ENCODE peak calls at places on chromosome X, in six cellular contexts. F is stomach, A is fibroblast of lung, C is body of pancreas, X is kidney epithelial cell, L is thoracic aorta. E is an unnamed sample.

GRCh38 chrX:49901068-49901467 is 21.3 kb upstream of the CLCN5 start:
- DNase-seq in F (no peak), A (no peak), C (no peak), X (no peak), L (no peak), E (no peak)

GRCh38 chrX:108601276-108601675 is 135.1 kb downstream of the IRS4 start:
- DNase-seq in F (no peak), A (no peak), C (no peak), X (no peak), L (no peak), E (no peak)

GRCh38 chrX:15529165-15529564 is 28.6 kb downstream of the BMX start:
- DNase-seq in F (no peak), A (no peak), C (no peak), X (no peak), L (no peak), E (no peak)

GRCh38 chrX:115642895-115643530 is 82.0 kb downstream of the PLS3 start:
- DNase-seq in F (peak; percentile 36), A (peak; percentile 77), C (peak; percentile 50), X (no peak), L (no peak), E (peak; percentile 66)

GRCh38 chrX:20653070-20653469 is 386.4 kb upstream of the RPS6KA3 start:
- DNase-seq in F (no peak), A (no peak), C (no peak), X (peak; percentile 31), L (no peak), E (no peak)

GRCh38 chrX:108126661-108127060 is 35.1 kb downstream of the ATG4A start:
- DNase-seq in F (no peak), A (peak; percentile 6), C (no peak), X (no peak), L (no peak), E (no peak)

GRCh38 chrX:72554448-72555140 is 18.0 kb downstream of the HDAC8 start:
- DNase-seq in F (no peak), A (no peak), C (no peak), X (no peak), L (no peak), E (peak; percentile 29)

GRCh38 chrX:66150188-66150587 is 13.9 kb upstream of the HEPH start:
- DNase-seq in F (no peak), A (no peak), C (no peak), X (no peak), L (no peak), E (no peak)

GRCh38 chrX:134544614-134545255 is 84.8 kb downstream of the HPRT1 start:
- DNase-seq in F (peak; percentile 44), A (no peak), C (peak; percentile 3), X (no peak), L (no peak), E (no peak)

GRCh38 chrX:134806707-134807038 is 148.4 kb upstream of the PLAC1 start:
- DNase-seq in F (no peak), A (no peak), C (no peak), X (no peak), L (no peak), E (no peak)

GRCh38 chrX:134715930-134716619 is 57.8 kb upstream of the PLAC1 start:
- DNase-seq in F (no peak), A (no peak), C (peak; percentile 44), X (no peak), L (no peak), E (no peak)

GRCh38 chrX:24396930-24397277 is 36.5 kb downstream of the SUPT20HL1 start:
- DNase-seq in F (no peak), A (no peak), C (no peak), X (no peak), L (no peak), E (no peak)

GRCh38 chrX:24396236-24396929 is 35.9 kb downstream of the SUPT20HL1 start:
- DNase-seq in F (no peak), A (peak; percentile 39), C (peak; percentile 37), X (peak; percentile 31), L (no peak), E (peak; percentile 27)

GRCh38 chrX:24398766-24399165 is 38.3 kb downstream of the SUPT20HL1 start:
- DNase-seq in F (no peak), A (no peak), C (no peak), X (no peak), L (no peak), E (no peak)

GRCh38 chrX:24392709-24393108 is 32.3 kb downstream of the SUPT20HL1 start:
- DNase-seq in F (no peak), A (peak; percentile 2), C (no peak), X (no peak), L (no peak), E (no peak)

DNA sequence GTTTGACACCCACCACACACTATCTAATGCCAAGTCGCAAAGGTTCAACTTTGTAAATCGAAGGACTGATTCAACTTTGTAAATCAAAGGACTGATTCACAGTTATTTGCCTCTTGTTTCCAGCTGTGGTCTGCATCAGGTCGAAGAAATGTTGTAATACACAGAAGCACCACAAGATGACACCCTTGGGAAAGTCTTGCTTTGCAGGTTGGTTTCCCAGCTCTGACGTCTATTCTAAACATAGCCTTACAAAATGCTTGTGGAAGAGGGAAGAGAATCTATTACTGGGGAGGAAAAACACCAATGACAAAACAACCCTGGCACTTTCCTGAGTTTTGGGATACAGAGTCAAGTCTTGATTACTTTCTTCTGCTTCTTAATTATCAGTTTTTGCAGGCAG is 35.3 kb downstream of the SUPT20HL1 start:
- DNase-seq in F (peak; percentile 31), A (peak; percentile 77), C (peak; percentile 78), X (peak; percentile 38), L (no peak), E (peak; percentile 79)
- H3K36me3 ChIP-seq in F (no peaks in the 10 kb centered on the region), A (no peaks in the 10 kb centered on the region), C (no peaks in the 10 kb centered on the region), X (no peaks in the 10 kb centered on the region), L (no peaks in the 10 kb centered on the region), E (no peaks in the 10 kb centered on the region)

DNA sequence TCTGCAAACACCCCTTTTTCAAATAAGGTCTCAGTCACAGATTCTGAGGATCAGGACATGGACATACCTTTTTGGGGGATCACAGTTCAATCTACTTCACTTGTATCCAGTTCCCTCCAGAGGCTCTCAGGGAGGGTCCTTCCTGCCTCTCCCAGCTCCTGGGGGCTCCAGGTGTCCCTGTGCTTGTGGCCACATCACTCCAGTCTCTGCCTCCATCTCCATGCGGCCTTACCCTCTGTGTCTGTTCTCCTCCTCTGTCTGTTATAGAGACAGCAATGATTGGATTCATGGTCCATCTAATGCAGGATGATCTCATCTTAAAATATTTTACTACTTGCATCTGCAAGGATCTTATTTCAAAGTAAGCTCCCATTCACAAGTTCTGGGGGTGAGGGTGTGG is 269.6 kb downstream of the ASMT start:
- DNase-seq in F (no peak), A (no peak), C (no peak), X (no peak), L (no peak), E (no peak)
- TF ChIP-seq CTCF in F (no peak), A (no peak), C (no peak), X (no peak), L (no peak), E (no peak)

DNA sequence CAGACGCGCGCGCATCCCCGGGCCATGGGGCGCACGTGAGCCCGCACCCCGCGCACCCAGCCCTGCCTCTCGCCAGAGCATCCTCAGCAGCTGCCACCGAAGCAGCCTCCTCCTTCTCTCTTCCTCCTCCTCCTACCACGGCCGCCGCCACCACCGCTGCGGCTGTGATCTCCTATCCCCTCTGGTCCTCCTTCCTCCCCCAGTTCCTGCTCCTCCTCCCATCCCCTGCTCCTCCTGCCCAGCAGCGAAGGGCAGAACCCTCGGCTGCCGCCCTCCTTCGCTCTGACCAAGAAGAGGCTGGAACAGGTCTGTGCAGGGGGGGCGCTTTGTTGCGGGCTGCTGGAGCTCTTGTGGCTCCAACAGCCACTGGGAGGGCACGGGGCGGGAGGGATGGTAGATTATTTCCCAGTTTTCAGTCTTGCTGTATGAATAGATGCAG is 148.7 kb upstream of the CHRDL1 start:
- DNase-seq in F (peak; percentile 27), A (no peak), C (peak; percentile 26), X (no peak), L (no peak), E (no peak)
- H3K4me3 ChIP-seq in F (peak overlapping the region; percentile 38), A (no peak overlapping the region), C (peak overlapping the region; percentile 11), X (peak overlapping the region; percentile 5), L (peak overlapping the region; percentile 39), E (peak overlapping the region; percentile 6)

GRCh38 chrX:71292669-71293379 is 8.7 kb upstream of the ITGB1BP2 start:
- DNase-seq in F (no peak), A (peak; percentile 33), C (no peak), X (no peak), L (no peak), E (peak; percentile 40)
- H3K36me3 ChIP-seq in F (peaks cover 74% of the 10 kb centered on the region), A (peaks cover 5% of the 10 kb centered on the region), C (peaks cover 17% of the 10 kb centered on the region), X (no peaks in the 10 kb centered on the region), L (peaks cover 46% of the 10 kb centered on the region), E (peaks cover 44% of the 10 kb centered on the region)

GRCh38 chrX:151359931-151360871 is 36.8 kb upstream of the VMA21 start:
- DNase-seq in F (peak; percentile 29), A (peak; percentile 1), C (peak; percentile 14), X (no peak), L (no peak), E (no peak)
- TF ChIP-seq CTCF in F (no peak), A (peak; percentile 44), C (peak; percentile 38), X (peak; percentile 73), L (peak; percentile 15), E (peak; percentile 75)

DNA sequence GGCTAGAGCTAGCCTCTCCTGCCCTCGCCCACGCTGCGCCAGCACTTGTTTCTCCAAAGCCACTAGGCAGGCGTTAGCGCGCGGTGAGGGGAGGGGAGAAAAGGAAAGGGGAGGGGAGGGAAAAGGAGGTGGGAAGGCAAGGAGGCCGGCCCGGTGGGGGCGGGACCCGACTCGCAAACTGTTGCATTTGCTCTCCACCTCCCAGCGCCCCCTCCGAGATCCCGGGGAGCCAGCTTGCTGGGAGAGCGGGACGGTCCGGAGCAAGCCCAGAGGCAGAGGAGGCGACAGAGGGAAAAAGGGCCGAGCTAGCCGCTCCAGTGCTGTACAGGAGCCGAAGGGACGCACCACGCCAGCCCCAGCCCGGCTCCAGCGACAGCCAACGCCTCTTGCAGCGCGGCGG is at the start of gene AR:
- DNase-seq in F (peak; percentile 58), A (peak; percentile 55), C (peak; percentile 42), X (no peak), L (no peak), E (peak; percentile 47)
- H3K4me3 ChIP-seq in F (peak within 1 kb of the TSS; percentile 47), A (peak within 1 kb of the TSS; percentile 68), C (no peak within 1 kb of the TSS), X (peak within 1 kb of the TSS; percentile 15), L (peak within 1 kb of the TSS; percentile 75), E (peak within 1 kb of the TSS; percentile 59)

GRCh38 chrX:24720036-24720435 is 26.3 kb downstream of the POLA1 start:
- DNase-seq in F (no peak), A (no peak), C (no peak), X (no peak), L (no peak), E (no peak)
- H3K36me3 ChIP-seq in F (peaks cover 54% of the 10 kb centered on the region), A (no peaks in the 10 kb centered on the region), C (no peaks in the 10 kb centered on the region), X (no peaks in the 10 kb centered on the region), L (no peaks in the 10 kb centered on the region), E (no peaks in the 10 kb centered on the region)

GRCh38 chrX:150854856-150855255 is 43.6 kb downstream of the CD99L2 start:
- DNase-seq in F (no peak), A (no peak), C (no peak), X (no peak), L (no peak), E (no peak)
- TF ChIP-seq CTCF in F (no peak), A (no peak), C (no peak), X (no peak), L (no peak), E (no peak)